ENCODE peak calls at places on chromosomes 4 and X, in four cellular contexts. Q, Z, S and H are unnamed samples.

GRCh38 chrX:103197721-103198306 is 17.1 kb upstream of the BEX4 start:
- DNase-seq in Q (no peak), Z (no peak), S (no peak), H (peak; percentile 42)

GRCh38 chr4:158770671-158771070 is 1.8 kb downstream of the FNIP2 start:
- DNase-seq in Q (no peak), Z (no peak), S (no peak), H (no peak)

GRCh38 chr4:186886759-186887158 is 163.1 kb upstream of the FAT1 start:
- DNase-seq in Q (no peak), Z (no peak), S (no peak), H (no peak)

GRCh38 chr4:150510176-150510875 is 71.6 kb upstream of the MAB21L2 start:
- DNase-seq in Q (no peak), Z (no peak), S (no peak), H (peak; percentile 88)

GRCh38 chr4:114694770-114695169 is 96.2 kb downstream of the UGT8 start:
- DNase-seq in Q (no peak), Z (no peak), S (no peak), H (peak; percentile 54)

GRCh38 chrX:38898261-38898660 is 97.0 kb downstream of the MID1IP1 start:
- DNase-seq in Q (no peak), Z (no peak), S (no peak), H (no peak)

GRCh38 chr4:138158746-138159297 is 83.3 kb downstream of the SLC7A11 start:
- DNase-seq in Q (no peak), Z (no peak), S (no peak), H (peak; percentile 85)

GRCh38 chr4:7159923-7160322 is 32.4 kb upstream of the SORCS2 start:
- DNase-seq in Q (no peak), Z (no peak), S (no peak), H (no peak)

GRCh38 chrX:3244955-3245354 is 101.5 kb downstream of the MXRA5 start:
- DNase-seq in Q (no peak), Z (no peak), S (peak; percentile 5), H (peak; percentile 17)

GRCh38 chr4:158098802-158099201 is 74.0 kb downstream of the GASK1B start:
- DNase-seq in Q (no peak), Z (no peak), S (no peak), H (no peak)

GRCh38 chr4:52823478-52824092 is 38.5 kb upstream of the RASL11B start:
- DNase-seq in Q (no peak), Z (no peak), S (no peak), H (peak; percentile 31)

GRCh38 chr4:99783940-99784339 is 32.7 kb upstream of the DAPP1 start:
- DNase-seq in Q (no peak), Z (no peak), S (no peak), H (no peak)

GRCh38 chrX:48460031-48460430 is 10.0 kb downstream of the SLC38A5 start:
- DNase-seq in Q (no peak), Z (no peak), S (no peak), H (no peak)

GRCh38 chr4:111579767-111580166 is 565.5 kb upstream of the FAM241A start:
- DNase-seq in Q (no peak), Z (no peak), S (no peak), H (no peak)

GRCh38 chrX:2552621-2553297 is 52.0 kb upstream of the DHRSX start:
- DNase-seq in Q (no peak), Z (no peak), S (no peak), H (peak; percentile 79)

GRCh38 chrX:105527759-105528158 is 294.6 kb upstream of the NRK start:
- DNase-seq in Q (no peak), Z (no peak), S (no peak), H (no peak)

GRCh38 chrX:20965270-20966044 is 408.8 kb upstream of the CNKSR2 start:
- DNase-seq in Q (no peak), Z (no peak), S (no peak), H (no peak)

GRCh38 chr4:1488831-1489638 is 82.8 kb upstream of the NKX1-1 start:
- DNase-seq in Q (peak; percentile 35), Z (no peak), S (no peak), H (no peak)

GRCh38 chr4:89204624-89205023 is 93.3 kb downstream of the TIGD2 start:
- DNase-seq in Q (no peak), Z (no peak), S (no peak), H (peak; percentile 27)

GRCh38 chr4:29276150-29276549 is 1444.0 kb upstream of the PCDH7 start:
- DNase-seq in Q (no peak), Z (no peak), S (no peak), H (no peak)

GRCh38 chr4:44701037-44701436 is 22.8 kb downstream of the GUF1 start:
- DNase-seq in Q (no peak), Z (no peak), S (no peak), H (no peak)

GRCh38 chr4:54127660-54128059 is 27.7 kb downstream of the GSX2 start:
- DNase-seq in Q (no peak), Z (no peak), S (no peak), H (no peak)

GRCh38 chrX:47628980-47629379 is 750 bp downstream of the CFP start:
- DNase-seq in Q (no peak), Z (no peak), S (no peak), H (no peak)

GRCh38 chr4:82380344-82380743 is 6.6 kb upstream of the HNRNPD start:
- DNase-seq in Q (peak; percentile 75), Z (no peak), S (no peak), H (peak; percentile 33)

GRCh38 chr4:36039031-36039430 is 205.3 kb downstream of the ARAP2 start:
- DNase-seq in Q (no peak), Z (no peak), S (no peak), H (no peak)

GRCh38 chr4:98522603-98523395 is 135.6 kb downstream of the TSPAN5 start:
- DNase-seq in Q (no peak), Z (no peak), S (no peak), H (peak; percentile 93)

GRCh38 chr4:139509727-139510410 is 46.1 kb downstream of the SETD7 start:
- DNase-seq in Q (no peak), Z (no peak), S (peak; percentile 23), H (peak; percentile 17)

DNA sequence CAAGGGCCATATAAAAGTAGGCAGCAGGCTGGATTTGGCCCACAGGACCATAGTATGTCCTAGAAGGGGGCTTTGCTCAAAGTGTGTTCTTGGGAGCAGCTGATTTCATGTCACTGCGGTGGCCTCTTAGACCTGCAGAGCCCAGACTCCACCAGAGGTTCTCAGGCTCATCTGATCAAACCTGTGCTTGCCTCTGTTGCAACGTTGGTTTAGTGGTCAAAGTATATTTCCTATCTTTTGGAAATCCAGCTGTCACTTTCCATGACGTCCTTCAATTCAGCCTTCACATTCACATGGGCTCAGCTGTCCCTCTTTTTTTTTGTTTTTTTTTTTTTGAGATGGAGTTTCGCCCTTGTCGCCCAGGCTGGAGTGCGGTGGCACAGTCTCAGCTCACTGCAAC is 34.6 kb upstream of the TENM3 start:
- DNase-seq in Q (no peak), Z (no peak), S (no peak), H (no peak)
- H3K4me1 ChIP-seq in Q (peaks cover 18% of the 10 kb centered on the region), Z (no peaks in the 10 kb centered on the region), S (no peaks in the 10 kb centered on the region), H (peaks cover 4% of the 10 kb centered on the region)

GRCh38 chr4:48197643-48198237 is 63.7 kb upstream of the TXK start:
- DNase-seq in Q (no peak), Z (no peak), S (no peak), H (no peak)
- H3K4me1 ChIP-seq in Q (no peaks in the 10 kb centered on the region), Z (peaks cover 6% of the 10 kb centered on the region), S (no peaks in the 10 kb centered on the region), H (no peaks in the 10 kb centered on the region)

GRCh38 chrX:13372203-13372980 is 52.5 kb upstream of the ATXN3L start:
- DNase-seq in Q (no peak), Z (no peak), S (no peak), H (no peak)

GRCh38 chrX:13374364-13374763 is 54.5 kb upstream of the ATXN3L start:
- DNase-seq in Q (no peak), Z (no peak), S (no peak), H (peak; percentile 6)

GRCh38 chrX:13371191-13371590 is 51.3 kb upstream of the ATXN3L start:
- DNase-seq in Q (no peak), Z (no peak), S (no peak), H (no peak)

GRCh38 chrX:13373807-13374187 is 53.9 kb upstream of the ATXN3L start:
- DNase-seq in Q (no peak), Z (no peak), S (no peak), H (peak; percentile 88)

DNA sequence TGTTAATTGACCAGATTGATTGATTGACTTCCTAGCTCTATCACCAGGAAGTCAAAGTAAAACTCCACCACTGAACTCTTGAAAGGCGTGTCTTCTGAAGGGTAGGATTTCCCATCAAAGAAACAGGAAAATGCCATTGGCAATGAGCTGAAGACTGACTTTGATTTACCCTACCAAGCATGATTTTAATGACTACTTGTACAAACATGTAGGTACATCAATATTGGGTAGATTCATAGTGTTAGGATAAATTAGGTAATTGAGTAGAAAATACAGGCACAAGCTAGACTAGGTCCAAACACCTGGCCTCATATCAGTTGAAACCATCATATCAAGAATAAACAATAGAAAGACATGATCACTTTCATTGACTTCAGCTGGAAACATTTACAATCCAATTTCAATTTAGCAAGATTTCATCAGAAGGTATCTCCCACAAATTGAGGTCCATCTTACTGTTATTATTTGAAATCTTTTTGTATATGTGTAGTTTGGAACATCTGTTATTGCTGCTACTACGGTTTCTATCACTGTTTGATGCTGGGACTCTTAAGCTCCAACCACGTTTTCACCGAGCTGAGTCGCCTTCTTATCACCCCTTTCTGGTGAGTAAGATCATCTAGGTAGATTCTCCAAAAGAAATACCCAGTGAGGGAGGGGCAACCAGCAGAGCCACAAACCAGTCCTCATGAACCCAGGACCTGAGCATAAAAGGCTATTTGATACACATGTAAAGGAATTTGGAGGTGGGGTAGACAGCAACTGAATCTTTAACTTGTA is 53.4 kb upstream of the ATXN3L start:
- DNase-seq in Q (no peak), Z (no peak), S (no peak), H (peak; percentile 36)
- H3K4me1 ChIP-seq in Q (no peaks in the 10 kb centered on the region), Z (no peaks in the 10 kb centered on the region), S (no peaks in the 10 kb centered on the region), H (peaks cover 47% of the 10 kb centered on the region)

DNA sequence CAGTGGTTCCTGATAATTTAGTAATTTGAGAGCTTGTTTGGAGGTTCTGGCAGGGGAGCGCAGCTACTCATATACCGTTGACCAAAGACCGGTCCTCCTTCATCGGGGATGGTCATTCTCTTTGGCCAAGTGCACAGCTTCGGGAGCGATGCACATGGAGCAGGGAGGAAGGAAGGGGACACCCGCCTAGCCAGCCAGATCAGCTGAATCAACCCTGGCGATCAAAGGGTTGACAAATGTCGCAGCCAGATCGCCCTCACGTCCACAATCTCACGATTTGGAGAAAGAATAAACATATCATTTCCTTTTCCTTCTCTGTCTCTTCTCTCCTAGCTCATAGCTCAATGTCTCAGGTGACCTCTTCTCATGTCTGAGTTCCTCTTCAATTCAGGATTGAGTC is 11.1 kb downstream of the NDNF start:
- DNase-seq in Q (peak; percentile 42), Z (no peak), S (no peak), H (no peak)
- H3K4me1 ChIP-seq in Q (peaks cover 3% of the 10 kb centered on the region), Z (no peaks in the 10 kb centered on the region), S (no peaks in the 10 kb centered on the region), H (no peaks in the 10 kb centered on the region)

GRCh38 chrX:69093960-69094935 is 71.0 kb downstream of the PJA1 start:
- DNase-seq in Q (no peak), Z (peak; percentile 59), S (peak; percentile 59), H (peak; percentile 67)
- H3K4me1 ChIP-seq in Q (no peaks in the 10 kb centered on the region), Z (no peaks in the 10 kb centered on the region), S (no peaks in the 10 kb centered on the region), H (no peaks in the 10 kb centered on the region)

GRCh38 chrX:10011261-10011931 is 44.2 kb downstream of the CLDN34 start:
- DNase-seq in Q (no peak), Z (no peak), S (no peak), H (no peak)

GRCh38 chrX:10011991-10012390 is 44.8 kb downstream of the CLDN34 start:
- DNase-seq in Q (no peak), Z (no peak), S (no peak), H (no peak)

GRCh38 chrX:10010686-10011085 is 43.5 kb downstream of the CLDN34 start:
- DNase-seq in Q (no peak), Z (no peak), S (no peak), H (peak; percentile 69)

GRCh38 chrX:10014462-10015373 is 47.6 kb downstream of the CLDN34 start:
- DNase-seq in Q (peak; percentile 92), Z (peak; percentile 95), S (peak; percentile 88), H (peak; percentile 87)

GRCh38 chrX:10012776-10013175 is 45.6 kb downstream of the CLDN34 start:
- DNase-seq in Q (no peak), Z (no peak), S (no peak), H (no peak)
- H3K4me1 ChIP-seq in Q (peaks cover 4% of the 10 kb centered on the region), Z (peaks cover 13% of the 10 kb centered on the region), S (no peaks in the 10 kb centered on the region), H (peaks cover 21% of the 10 kb centered on the region)